ENCODE peak calls at places on chromosome 1, in six cellular contexts. A, G, Q, K, O and Y are unnamed samples.

GRCh38 chr1:20626524-20626923 is 6.7 kb upstream of the PINK1 start:
- DNase-seq in A (no peak), G (no peak), Q (no peak), K (no peak), O (no peak), Y (no peak)

GRCh38 chr1:40462956-40463590 is 12.8 kb downstream of the ZFP69B start:
- DNase-seq in A (no peak), G (no peak), Q (no peak), K (no peak), O (no peak), Y (no peak)

GRCh38 chr1:111399792-111400610 is 27.5 kb downstream of the OVGP1 start:
- DNase-seq in A (peak), G (peak), Q (no peak), K (peak), O (peak), Y (peak)

GRCh38 chr1:186872356-186872755 is 43.6 kb downstream of the PLA2G4A start:
- DNase-seq in A (no peak), G (no peak), Q (no peak), K (no peak), O (no peak), Y (no peak)

GRCh38 chr1:176195547-176195946 is 11.5 kb downstream of the COP1 start:
- DNase-seq in A (no peak), G (no peak), Q (no peak), K (no peak), O (no peak), Y (no peak)

GRCh38 chr1:81554108-81554507 is 246.6 kb upstream of the ADGRL2 start:
- DNase-seq in A (no peak), G (no peak), Q (no peak), K (no peak), O (no peak), Y (no peak)

GRCh38 chr1:173224887-173225280 is 17.8 kb upstream of the TNFSF4 start:
- DNase-seq in A (no peak), G (no peak), Q (no peak), K (no peak), O (no peak), Y (no peak)

GRCh38 chr1:183023146-183023600 is at the start of gene LAMC1:
- DNase-seq in A (peak), G (peak), Q (no peak), K (no peak), O (peak), Y (peak)

GRCh38 chr1:22932803-22933470 is 39.7 kb downstream of the LACTBL1 start:
- DNase-seq in A (no peak), G (no peak), Q (no peak), K (no peak), O (no peak), Y (no peak)

GRCh38 chr1:153705484-153705883 is 22.4 kb upstream of the INTS3 start:
- DNase-seq in A (no peak), G (no peak), Q (no peak), K (no peak), O (no peak), Y (no peak)

GRCh38 chr1:30534551-30534940 is 188.8 kb downstream of the MATN1 start:
- DNase-seq in A (no peak), G (no peak), Q (no peak), K (no peak), O (no peak), Y (no peak)

GRCh38 chr1:47031059-47031458 is 7.6 kb downstream of the CYP4X1 start:
- DNase-seq in A (no peak), G (no peak), Q (no peak), K (no peak), O (no peak), Y (no peak)

GRCh38 chr1:168629466-168629865 is 53.1 kb downstream of the XCL1 start:
- DNase-seq in A (no peak), G (no peak), Q (no peak), K (no peak), O (no peak), Y (no peak)